ENCODE peak calls at places on chromosomes 4 and X, in five cellular contexts. I is endothelial cell of umbilical vein, H is SK-N-SH, E is right lobe of liver, O is SJSA1. F is an unnamed sample.

GRCh38 chr4:176309046-176309445 is 10.7 kb upstream of the SPCS3 start:
- DNase-seq in I (no peak), H (no peak), E (no peak), O (no peak), F (no peak)

GRCh38 chr4:163165217-163166017 is 1.3 kb downstream of the NAF1 start:
- DNase-seq in O (no peak), E (no peak), I (peak; percentile 46), H (no peak), F (peak; percentile 35)

GRCh38 chrX:40953369-40953768 is 131.9 kb upstream of the USP9X start:
- DNase-seq in H (no peak), E (no peak), O (no peak), I (no peak), F (no peak)

GRCh38 chr4:176404591-176404990 is 84.8 kb downstream of the SPCS3 start:
- DNase-seq in O (no peak), E (no peak), I (no peak), H (no peak), F (peak; percentile 57)

GRCh38 chrX:56802921-56803848 is 74.1 kb downstream of the NBDY start:
- DNase-seq in O (peak; percentile 33), E (peak; percentile 87), I (peak; percentile 55), H (peak; percentile 47), F (peak; percentile 62)

GRCh38 chr4:932713-933070 is 432 bp downstream of the TMEM175 start:
- DNase-seq in I (no peak), O (no peak), E (no peak), H (peak; percentile 61), F (no peak)

GRCh38 chr4:155684892-155685550 is 18.4 kb downstream of the GUCY1A1 start:
- DNase-seq in I (no peak), H (no peak), E (no peak), O (no peak), F (no peak)

GRCh38 chrX:74343970-74344622 is 40.1 kb downstream of the ZCCHC13 start:
- DNase-seq in H (peak; percentile 57), O (peak; percentile 84), E (no peak), I (peak; percentile 90), F (peak; percentile 97)

GRCh38 chr4:109359040-109359646 is 56.7 kb upstream of the COL25A1 start:
- DNase-seq in E (no peak), I (peak; percentile 60), H (no peak), O (no peak), F (no peak)

GRCh38 chr4:91362125-91362524 is 941.6 kb upstream of the GRID2 start:
- DNase-seq in E (no peak), O (no peak), H (no peak), I (no peak), F (no peak)

GRCh38 chr4:101419324-101420135 is 72.2 kb upstream of the PPP3CA start:
- DNase-seq in H (no peak), O (no peak), I (peak; percentile 94), E (no peak), F (peak; percentile 78)

GRCh38 chrX:145936769-145937168 is 119.1 kb downstream of the SLITRK2 start:
- DNase-seq in I (no peak), O (no peak), E (no peak), H (no peak), F (no peak)

GRCh38 chr4:12409507-12410190 is 981.0 kb upstream of the HS3ST1 start:
- DNase-seq in H (no peak), I (peak; percentile 47), O (no peak), E (no peak), F (peak; percentile 61)

GRCh38 chrX:133335027-133335426 is 80.3 kb downstream of the GPC4 start:
- DNase-seq in I (no peak), E (no peak), H (peak; percentile 32), O (no peak), F (peak; percentile 33)

GRCh38 chr4:158805628-158806471 is 37.0 kb downstream of the FNIP2 start:
- DNase-seq in I (no peak), O (no peak), E (no peak), H (peak; percentile 47), F (no peak)

GRCh38 chr4:184289179-184289535 is 71.5 kb upstream of the ENPP6 start:
- DNase-seq in H (no peak), E (no peak), O (no peak), I (no peak), F (no peak)

GRCh38 chrX:17549005-17549685 is 174.1 kb downstream of the NHS start:
- DNase-seq in E (no peak), H (no peak), O (no peak), I (no peak), F (no peak)

GRCh38 chrX:9466711-9467110 is 1.9 kb downstream of the TBL1X start:
- DNase-seq in O (no peak), H (no peak), I (no peak), E (no peak), F (no peak)

GRCh38 chrX:39388730-39389129 is 587.5 kb downstream of the MID1IP1 start:
- DNase-seq in I (no peak), O (no peak), H (no peak), E (no peak), F (no peak)

GRCh38 chr4:27861802-27862201 is 1001.2 kb downstream of the STIM2 start:
- DNase-seq in I (no peak), H (no peak), O (no peak), E (no peak), F (peak; percentile 31)

GRCh38 chr4:142080960-142081359 is 444.6 kb downstream of the IL15 start:
- DNase-seq in I (no peak), H (no peak), O (no peak), E (no peak), F (no peak)

GRCh38 chrX:24149346-24150050 is at the start of gene ZFX:
- DNase-seq in E (peak; percentile 88), H (peak; percentile 83), O (peak; percentile 69), I (peak; percentile 23), F (peak; percentile 61)

GRCh38 chrX:54494970-54495813 is 842 bp downstream of the FGD1 start:
- DNase-seq in E (no peak), O (no peak), H (peak; percentile 73), I (peak; percentile 28), F (peak; percentile 35)

GRCh38 chr4:32840461-32841189 is 2120.5 kb downstream of the PCDH7 start:
- DNase-seq in I (no peak), E (no peak), O (no peak), H (no peak), F (no peak)

GRCh38 chr4:147057631-147057980 is 111.9 kb upstream of the TTC29 start:
- DNase-seq in I (peak; percentile 78), H (no peak), O (no peak), E (no peak), F (peak; percentile 66)

GRCh38 chr4:48405924-48406323 is 64.6 kb downstream of the SLAIN2 start:
- DNase-seq in I (no peak), E (no peak), O (no peak), H (no peak), F (no peak)

GRCh38 chr4:2280531-2281300 is 18.8 kb upstream of the MXD4 start:
- DNase-seq in E (peak; percentile 31), O (no peak), I (no peak), H (no peak), F (no peak)

GRCh38 chr4:2281575-2282343 is 19.9 kb upstream of the MXD4 start:
- DNase-seq in I (no peak), O (no peak), H (no peak), E (peak; percentile 41), F (no peak)

GRCh38 chr4:2284934-2285664 is 23.2 kb upstream of the MXD4 start:
- DNase-seq in I (peak; percentile 58), E (peak; percentile 21), H (no peak), O (no peak), F (peak; percentile 67)

GRCh38 chr4:2284161-2284933 is 22.4 kb upstream of the MXD4 start:
- DNase-seq in O (no peak), H (no peak), I (no peak), E (peak; percentile 39), F (no peak)

DNA sequence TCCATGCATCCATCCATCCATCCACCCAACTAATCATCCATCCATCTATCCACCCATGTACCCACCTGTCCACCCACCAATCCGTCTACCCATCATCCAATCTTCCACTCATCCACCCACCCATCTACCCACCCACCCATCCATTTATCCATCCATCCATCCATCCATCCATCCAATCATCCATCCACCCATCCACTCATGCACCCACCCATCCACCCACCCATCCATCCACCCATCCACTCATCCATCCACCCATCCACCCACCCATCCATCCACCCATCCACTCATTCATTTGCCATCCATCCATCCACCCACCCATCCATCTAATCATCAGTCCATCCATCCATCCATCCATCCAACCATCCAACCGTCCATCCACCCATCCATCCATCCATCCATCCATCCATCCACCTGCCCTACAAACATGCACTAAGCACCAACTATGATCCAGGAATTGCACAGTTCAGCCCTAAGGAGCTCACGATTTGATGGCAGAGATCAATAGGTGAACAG is 21.3 kb upstream of the MXD4 start:
- DNase-seq in H (no peak), O (no peak), E (no peak), I (no peak), F (no peak)
- H3K4me1 ChIP-seq in H (no peaks in the 10 kb centered on the region), O (no peaks in the 10 kb centered on the region), E (no peaks in the 10 kb centered on the region), I (peaks cover 13% of the 10 kb centered on the region), F (peaks cover 7% of the 10 kb centered on the region)

DNA sequence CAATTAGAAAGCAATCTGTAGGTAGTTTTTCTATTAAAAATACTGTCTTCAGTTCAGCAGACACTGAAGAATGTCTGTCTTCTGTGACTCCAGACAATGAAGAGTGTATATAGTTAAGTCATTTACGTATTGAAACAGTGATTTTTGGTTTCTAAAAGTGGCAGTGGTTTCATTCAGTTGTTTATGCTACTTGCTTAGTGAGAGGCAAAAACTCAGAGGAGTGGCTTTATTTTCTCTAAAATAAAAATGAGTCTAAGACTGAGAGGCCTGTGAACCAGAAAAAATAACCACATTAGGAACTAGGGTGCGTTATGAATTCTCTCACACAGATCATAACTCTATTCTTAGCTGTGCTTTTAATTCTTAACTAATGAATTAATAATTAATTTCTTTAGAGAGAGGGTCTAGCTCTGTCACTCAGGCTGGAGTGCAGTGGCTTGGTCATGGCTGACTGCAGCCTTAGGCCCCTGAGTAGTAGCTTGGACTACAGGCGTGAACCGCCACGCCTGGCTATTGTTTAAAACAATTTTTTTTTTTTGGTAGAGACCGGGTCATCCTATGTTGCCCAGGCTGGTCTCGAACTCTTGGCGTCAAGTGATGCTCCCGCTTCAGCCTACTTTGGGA is 31.4 kb downstream of the FREM3 start:
- DNase-seq in H (no peak), E (no peak), I (no peak), O (no peak), F (no peak)
- H3K4me3 ChIP-seq in H (no peak overlapping the region), E (no peak overlapping the region), I (no peak overlapping the region), O (no peak overlapping the region), F (no peak overlapping the region)

DNA sequence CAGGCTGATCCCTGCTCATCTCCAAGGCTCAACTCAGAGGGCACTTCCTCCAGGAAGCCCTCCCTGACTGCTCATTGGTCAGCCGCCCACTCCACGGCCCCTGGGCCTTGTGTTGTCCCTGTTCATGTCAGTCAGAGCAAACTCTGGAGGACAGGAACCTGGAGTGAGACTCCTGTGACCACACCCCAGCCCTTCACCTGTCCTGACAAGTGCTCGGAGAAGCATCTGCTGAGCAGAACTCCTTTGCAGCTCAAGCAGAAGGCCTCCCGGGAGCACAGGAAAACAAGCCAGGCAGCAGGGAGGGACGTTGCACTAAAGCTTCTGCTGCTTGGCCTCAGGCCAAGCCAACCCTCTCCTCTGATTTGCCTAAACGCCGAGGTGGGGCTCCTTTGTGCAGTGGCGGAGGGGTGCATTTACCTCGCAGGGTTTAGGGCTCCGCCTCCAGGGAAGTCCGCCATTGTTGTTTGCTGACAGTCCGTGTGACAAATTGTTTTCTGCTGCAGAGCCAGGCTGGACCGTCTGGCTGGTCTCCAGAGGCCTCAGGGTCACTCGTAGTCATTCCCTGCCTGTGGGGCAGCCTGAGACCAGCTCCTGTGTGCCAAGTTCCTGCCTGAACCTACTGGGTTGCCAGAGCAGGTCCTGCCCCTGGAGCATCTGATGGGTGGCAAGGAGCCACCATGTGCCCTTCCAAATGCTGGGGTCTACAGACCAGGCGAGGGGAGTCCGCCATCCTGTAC is 61.8 kb downstream of the C4orf50 start:
- DNase-seq in I (peak; percentile 39), O (no peak), E (peak; percentile 77), H (peak; percentile 43), F (no peak)
- H3K27me3 ChIP-seq in I (no peaks in the 10 kb centered on the region), O (no peaks in the 10 kb centered on the region), E (no peaks in the 10 kb centered on the region), H (no peaks in the 10 kb centered on the region), F (no peaks in the 10 kb centered on the region)

GRCh38 chr4:24774452-24774851 is 20.9 kb upstream of the SOD3 start:
- DNase-seq in I (no peak), O (no peak), H (no peak), E (no peak), F (peak; percentile 29)
- H3K4me1 ChIP-seq in I (no peaks in the 10 kb centered on the region), O (peaks cover 14% of the 10 kb centered on the region), H (peaks cover 41% of the 10 kb centered on the region), E (no peaks in the 10 kb centered on the region), F (peaks cover 25% of the 10 kb centered on the region)